ENCODE peak calls at places on chromosomes 6 and 20, in eight cellular contexts. G is GM23338, D is lower lobe of right lung, I is ovary, E is upper lobe of right lung, V is trophoblast cell, N is uterus, Z is heart right ventricle. L is an unnamed sample.

GRCh38 chr20:56826306-56826970 is 197.3 kb downstream of the TFAP2C start:
- DNase-seq in G (no peak), D (no peak), I (no peak), E (no peak), V (no peak), N (no peak), Z (no peak), L (no peak)

GRCh38 chr20:2387180-2387577 is 6.5 kb downstream of the TGM6 start:
- DNase-seq in G (peak), D (no peak), I (no peak), E (no peak), V (peak), N (no peak), Z (no peak), L (peak)

GRCh38 chr6:109056661-109057060 is 38.0 kb downstream of the SESN1 start:
- DNase-seq in G (no peak), D (no peak), I (no peak), E (no peak), V (no peak), N (no peak), Z (no peak), L (no peak)

GRCh38 chr6:29708432-29709177 is 14.6 kb upstream of the HLA-F start:
- DNase-seq in G (no peak), D (no peak), I (no peak), E (no peak), V (no peak), N (no peak), Z (no peak), L (peak)

GRCh38 chr20:50252715-50253500 is 62.3 kb downstream of the CEBPB start:
- DNase-seq in G (no peak), D (peak), I (no peak), E (no peak), V (peak), N (no peak), Z (no peak), L (no peak)

GRCh38 chr6:72809701-72810379 is 188.0 kb downstream of the KCNQ5 start:
- DNase-seq in G (no peak), D (no peak), I (no peak), E (no peak), V (no peak), N (no peak), Z (no peak), L (no peak)

GRCh38 chr6:150238294-150238693 is 95.5 kb downstream of the PPP1R14C start:
- DNase-seq in G (no peak), D (peak), I (no peak), E (peak), V (no peak), N (no peak), Z (peak), L (no peak)

GRCh38 chr6:24951831-24952299 is 16.1 kb upstream of the RIPOR2 start:
- DNase-seq in G (no peak), D (peak), I (no peak), E (no peak), V (no peak), N (no peak), Z (no peak), L (no peak)

GRCh38 chr20:8756410-8756809 is 312.5 kb upstream of the PLCB4 start:
- DNase-seq in G (no peak), D (no peak), I (no peak), E (no peak), V (no peak), N (no peak), Z (no peak), L (no peak)

GRCh38 chr6:50984135-50984534 is 165.5 kb downstream of the TFAP2B start:
- DNase-seq in G (no peak), D (no peak), I (no peak), E (no peak), V (no peak), N (no peak), Z (no peak), L (no peak)

GRCh38 chr6:107624541-107624940 is 134.6 kb downstream of the SOBP start:
- DNase-seq in G (no peak), D (no peak), I (no peak), E (no peak), V (peak), N (no peak), Z (no peak), L (no peak)

GRCh38 chr6:163087981-163088380 is 326.5 kb upstream of the QKI start:
- DNase-seq in G (no peak), D (no peak), I (no peak), E (no peak), V (no peak), N (no peak), Z (no peak), L (no peak)

GRCh38 chr20:58649288-58650180 is 1.5 kb upstream of the STX16 start:
- DNase-seq in G (peak), D (peak), I (peak), E (peak), V (no peak), N (no peak), Z (peak), L (no peak)

GRCh38 chr6:160348552-160349441 is 619 bp downstream of the SLC22A3 start:
- DNase-seq in G (peak), D (peak), I (peak), E (peak), V (peak), N (peak), Z (peak), L (no peak)

GRCh38 chr6:122200441-122200840 is 199.0 kb upstream of the HSF2 start:
- DNase-seq in G (no peak), D (no peak), I (no peak), E (no peak), V (no peak), N (no peak), Z (no peak), L (no peak)

GRCh38 chr20:19909696-19910095 is 107.5 kb upstream of the NAA20 start:
- DNase-seq in G (no peak), D (peak), I (no peak), E (peak), V (no peak), N (no peak), Z (peak), L (no peak)

GRCh38 chr6:35014786-35015185 is 125.7 kb downstream of the ANKS1A start:
- DNase-seq in G (no peak), D (no peak), I (no peak), E (no peak), V (no peak), N (no peak), Z (no peak), L (no peak)

GRCh38 chr6:34295721-34296120 is 46.9 kb upstream of the SMIM29 start:
- DNase-seq in G (no peak), D (no peak), I (no peak), E (no peak), V (no peak), N (no peak), Z (no peak), L (no peak)

GRCh38 chr6:152863618-152864326 is 113.2 kb downstream of the VIP start:
- DNase-seq in G (peak), D (no peak), I (peak), E (no peak), V (peak), N (peak), Z (no peak), L (no peak)

GRCh38 chr6:101113468-101114260 is 232.5 kb upstream of the ASCC3 start:
- DNase-seq in G (no peak), D (no peak), I (no peak), E (no peak), V (no peak), N (no peak), Z (no peak), L (no peak)

GRCh38 chr20:19735446-19735845 is 22.6 kb upstream of the RIN2 start:
- DNase-seq in G (no peak), D (no peak), I (peak), E (no peak), V (peak), N (peak), Z (peak), L (peak)

GRCh38 chr20:46260480-46260879 is 47.8 kb downstream of the CDH22 start:
- DNase-seq in G (no peak), D (peak), I (no peak), E (no peak), V (no peak), N (no peak), Z (peak), L (no peak)

GRCh38 chr6:35494161-35494563 is 2.7 kb downstream of the TEAD3 start:
- DNase-seq in G (peak), D (no peak), I (peak), E (no peak), V (no peak), N (peak), Z (no peak), L (no peak)

GRCh38 chr6:117536317-117536716 is 53.8 kb downstream of the DCBLD1 start:
- DNase-seq in G (no peak), D (no peak), I (no peak), E (no peak), V (peak), N (no peak), Z (no peak), L (no peak)

GRCh38 chr6:89952696-89953095 is 58.4 kb downstream of the GJA10 start:
- DNase-seq in G (no peak), D (no peak), I (no peak), E (no peak), V (no peak), N (no peak), Z (no peak), L (no peak)

GRCh38 chr20:44131704-44132103 is 55.3 kb downstream of the JPH2 start:
- DNase-seq in G (no peak), D (no peak), I (no peak), E (no peak), V (no peak), N (no peak), Z (no peak), L (no peak)

GRCh38 chr6:152300517-152300916 is 336.6 kb downstream of the SYNE1 start:
- DNase-seq in G (no peak), D (no peak), I (no peak), E (no peak), V (no peak), N (no peak), Z (no peak), L (no peak)

GRCh38 chr20:3751664-3752385 is 15.7 kb downstream of the ADISSP start:
- DNase-seq in G (peak), D (peak), I (no peak), E (peak), V (no peak), N (no peak), Z (peak), L (no peak)

GRCh38 chr6:106253194-106253593 is 72.4 kb downstream of the ATG5 start:
- DNase-seq in G (no peak), D (no peak), I (no peak), E (no peak), V (no peak), N (no peak), Z (no peak), L (no peak)

GRCh38 chr20:21353236-21353635 is 44.1 kb downstream of the NKX2-4 start:
- DNase-seq in G (no peak), D (no peak), I (no peak), E (no peak), V (peak), N (no peak), Z (no peak), L (no peak)

GRCh38 chr6:3747100-3747737 is 4.3 kb downstream of the PXDC1 start:
- DNase-seq in G (no peak), D (no peak), I (no peak), E (no peak), V (no peak), N (no peak), Z (no peak), L (no peak)
- H3K27ac ChIP-seq in G (no peak), D (no peak), I (no peak), E (no peak), V (no peak), N (no peak), Z (no peak), L (peak)

DNA sequence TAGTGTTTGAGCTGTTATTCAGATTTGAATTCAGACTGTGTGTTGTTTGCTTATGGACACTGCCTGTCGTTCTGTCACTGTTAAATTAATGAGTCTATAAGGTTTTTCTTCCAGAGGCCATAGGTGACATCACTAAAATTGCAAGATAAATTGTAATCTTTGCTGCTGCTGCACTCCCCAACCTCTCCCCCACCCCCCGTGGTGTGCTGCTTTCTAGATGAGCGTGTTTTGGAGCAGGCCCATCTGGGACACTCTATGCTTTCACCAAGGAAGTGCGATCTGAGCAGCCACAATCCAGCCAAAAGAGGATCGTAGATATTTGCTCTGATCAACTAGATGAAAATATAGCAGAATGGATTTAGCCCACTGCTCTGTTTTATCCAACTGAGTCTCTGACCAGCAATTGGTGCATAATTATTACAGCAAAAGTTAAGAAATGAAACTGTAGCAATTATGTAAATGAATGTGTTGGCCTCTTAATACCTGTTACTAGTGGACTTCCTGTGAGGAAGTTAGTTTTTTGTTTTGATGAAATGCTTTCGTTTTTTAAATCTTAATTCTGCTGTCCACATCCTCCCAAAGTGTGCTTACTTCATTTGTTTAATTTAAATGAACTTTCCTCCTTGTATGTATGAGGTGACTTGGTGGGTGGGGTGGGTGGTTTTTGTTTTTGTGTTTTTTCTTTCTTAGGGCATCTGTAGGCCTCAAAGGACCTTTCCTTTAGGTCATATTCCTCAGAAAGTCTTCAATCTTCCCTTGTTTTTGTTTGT is 58.1 kb downstream of the RPRD1B start:
- DNase-seq in G (no peak), D (no peak), I (no peak), E (no peak), V (no peak), N (no peak), Z (no peak), L (no peak)
- H3K4me3 ChIP-seq in G (no peak), D (no peak), I (no peak), E (no peak), V (no peak), N (no peak), Z (no peak), L (no peak)

GRCh38 chr6:84762220-84762940 is 2.0 kb downstream of the TBX18 start:
- DNase-seq in G (peak), D (no peak), I (no peak), E (no peak), V (no peak), N (no peak), Z (peak), L (no peak)
- H3K27ac ChIP-seq in G (no peak), D (no peak), I (peak), E (no peak), V (no peak), N (peak), Z (peak), L (peak)

GRCh38 chr6:26270903-26271639 is 93.9 kb upstream of the BTN3A2 start:
- DNase-seq in G (peak), D (peak), I (peak), E (peak), V (peak), N (peak), Z (peak), L (peak)
- H3K4me3 ChIP-seq in G (peak), D (peak), I (peak), E (peak), V (peak), N (peak), Z (peak), L (peak)

GRCh38 chr6:15594512-15595241 is 68.2 kb downstream of the DTNBP1 start:
- DNase-seq in G (no peak), D (no peak), I (no peak), E (no peak), V (no peak), N (no peak), Z (no peak), L (no peak)
- H3K27ac ChIP-seq in G (no peak), D (peak), I (no peak), E (no peak), V (no peak), N (no peak), Z (peak), L (no peak)

DNA sequence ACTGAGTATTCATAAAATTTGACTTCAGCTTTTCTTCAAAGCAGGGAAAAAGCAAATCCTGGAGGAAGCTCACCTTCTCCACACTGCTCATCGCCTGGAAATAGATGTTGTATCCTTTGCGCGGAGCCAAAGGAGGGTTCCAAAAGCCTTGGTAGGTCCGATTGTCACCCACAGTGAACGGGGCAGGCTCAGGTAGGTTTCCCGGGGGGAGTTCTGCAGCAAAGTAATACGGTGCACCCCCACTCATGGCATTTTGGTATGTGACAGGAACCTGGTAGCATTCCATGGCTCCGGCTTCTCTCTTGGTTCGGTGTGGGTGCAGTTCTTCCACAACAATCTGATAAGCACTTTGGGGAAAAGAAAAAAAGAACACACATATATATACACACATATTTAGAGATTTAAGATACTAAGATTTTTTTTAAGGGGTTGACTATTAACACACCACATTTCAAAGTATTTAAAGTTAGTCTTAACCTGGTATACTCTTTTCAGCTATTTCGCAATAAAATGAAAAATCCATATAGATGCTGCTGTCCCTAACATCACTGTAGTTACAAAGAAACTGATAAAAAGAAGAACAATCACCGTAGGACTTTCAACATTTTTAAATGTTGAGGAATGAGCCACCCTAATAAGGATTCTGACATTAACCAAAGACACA is 166.7 kb upstream of the THEMIS start:
- DNase-seq in G (peak), D (no peak), I (no peak), E (no peak), V (no peak), N (no peak), Z (no peak), L (no peak)
- H3K4me3 ChIP-seq in G (no peak), D (no peak), I (no peak), E (no peak), V (no peak), N (no peak), Z (no peak), L (no peak)

GRCh38 chr20:64001607-64002011 is 20.7 kb downstream of the PRPF6 start:
- DNase-seq in G (no peak), D (no peak), I (no peak), E (no peak), V (no peak), N (no peak), Z (no peak), L (no peak)
- H3K27ac ChIP-seq in G (no peak), D (no peak), I (no peak), E (no peak), V (no peak), N (no peak), Z (no peak), L (no peak)

DNA sequence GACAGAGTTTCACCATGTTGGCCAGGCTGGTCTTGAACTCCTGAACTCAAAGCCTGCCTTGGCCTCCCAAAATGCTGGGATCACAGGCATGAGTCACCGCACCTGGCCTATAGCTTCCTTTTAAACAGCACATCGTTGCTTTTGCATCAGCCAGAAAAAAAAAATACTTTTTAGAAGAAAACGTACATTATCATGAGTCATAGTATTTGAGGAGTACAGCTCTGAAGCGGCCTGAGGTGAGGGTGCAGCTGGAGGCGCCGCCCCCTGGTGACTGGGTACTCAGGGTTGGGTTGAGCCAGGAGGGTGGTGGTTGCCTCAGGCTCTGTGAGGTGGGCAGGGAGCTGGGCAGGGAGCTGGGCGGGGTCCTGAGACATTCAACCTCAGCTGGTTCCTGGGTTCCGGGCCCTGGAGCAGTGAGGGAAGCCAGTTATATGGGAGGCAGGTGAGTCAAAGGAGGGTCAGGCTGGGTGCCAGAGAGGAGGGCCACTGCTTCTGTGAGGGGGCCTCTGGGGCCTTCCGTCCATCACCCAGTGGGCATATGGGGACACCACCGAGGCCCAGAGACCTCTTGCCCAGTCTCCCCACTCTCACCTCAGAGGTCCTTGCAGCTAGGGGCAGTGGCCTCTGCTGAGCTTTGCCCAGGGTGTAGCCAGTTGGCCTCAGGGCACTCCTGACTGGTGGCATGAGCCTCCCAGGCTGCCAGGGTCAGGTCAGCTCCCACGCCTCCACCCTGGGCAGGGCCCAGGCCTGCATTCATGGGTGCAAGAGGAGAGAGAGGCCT is 11.7 kb upstream of the ID1 start:
- DNase-seq in G (no peak), D (peak), I (no peak), E (peak), V (peak), N (no peak), Z (no peak), L (no peak)
- H3K4me3 ChIP-seq in G (no peak), D (no peak), I (no peak), E (no peak), V (no peak), N (no peak), Z (no peak), L (no peak)

L was measured in coronary artery.